ENCODE peak calls at places on chromosomes 4 and X, in five cellular contexts. One of them, this sample, is unnamed.

GRCh38 chr4:9898596-9899345 is 117.3 kb downstream of the DRD5 start:
- DNase-seq in NCI-H774: no peak
- DNase-seq in nucleus accumbens: no peak
- DNase-seq in small intestine: peak; percentile 53
- DNase-seq in NCI-H1092 treated with DMSO at 0.1 percent for 48 hours: no peak
- DNase-seq in this sample: peak; percentile 13

GRCh38 chr4:124806403-124806802 is 93.9 kb upstream of the ANKRD50 start:
- DNase-seq in NCI-H1092 treated with DMSO at 0.1 percent for 48 hours: no peak
- DNase-seq in small intestine: no peak
- DNase-seq in nucleus accumbens: no peak
- DNase-seq in NCI-H774: no peak
- DNase-seq in this sample: no peak

GRCh38 chr4:112003508-112003907 is 141.7 kb upstream of the FAM241A start:
- DNase-seq in NCI-H1092 treated with DMSO at 0.1 percent for 48 hours: no peak
- DNase-seq in nucleus accumbens: no peak
- DNase-seq in NCI-H774: no peak
- DNase-seq in small intestine: no peak
- DNase-seq in this sample: no peak

GRCh38 chrX:70219938-70220764 is 14.3 kb upstream of the AWAT1 start:
- DNase-seq in NCI-H1092 treated with DMSO at 0.1 percent for 48 hours: peak; percentile 76
- DNase-seq in small intestine: peak; percentile 47
- DNase-seq in nucleus accumbens: no peak
- DNase-seq in NCI-H774: no peak
- DNase-seq in this sample: no peak

GRCh38 chr4:81466841-81467671 is 4.7 kb downstream of the RASGEF1B start:
- DNase-seq in small intestine: peak; percentile 87
- DNase-seq in nucleus accumbens: peak; percentile 41
- DNase-seq in NCI-H1092 treated with DMSO at 0.1 percent for 48 hours: peak; percentile 78
- DNase-seq in NCI-H774: peak; percentile 67
- DNase-seq in this sample: peak; percentile 9

GRCh38 chr4:129231907-129232626 is 136.1 kb downstream of the C4orf33 start:
- DNase-seq in nucleus accumbens: no peak
- DNase-seq in small intestine: no peak
- DNase-seq in NCI-H1092 treated with DMSO at 0.1 percent for 48 hours: no peak
- DNase-seq in NCI-H774: no peak
- DNase-seq in this sample: no peak

GRCh38 chrX:39133971-39134370 is 332.7 kb downstream of the MID1IP1 start:
- DNase-seq in NCI-H1092 treated with DMSO at 0.1 percent for 48 hours: peak; percentile 10
- DNase-seq in nucleus accumbens: no peak
- DNase-seq in NCI-H774: no peak
- DNase-seq in small intestine: peak; percentile 45
- DNase-seq in this sample: no peak

GRCh38 chrX:41027388-41027787 is 57.9 kb upstream of the USP9X start:
- DNase-seq in small intestine: no peak
- DNase-seq in NCI-H774: no peak
- DNase-seq in NCI-H1092 treated with DMSO at 0.1 percent for 48 hours: no peak
- DNase-seq in nucleus accumbens: no peak
- DNase-seq in this sample: no peak

GRCh38 chrX:78493180-78493579 is 165.8 kb upstream of the CYSLTR1 start:
- DNase-seq in NCI-H1092 treated with DMSO at 0.1 percent for 48 hours: no peak
- DNase-seq in nucleus accumbens: no peak
- DNase-seq in NCI-H774: no peak
- DNase-seq in small intestine: no peak
- DNase-seq in this sample: no peak

GRCh38 chrX:103687073-103687695 is 685 bp upstream of the MORF4L2 start:
- DNase-seq in NCI-H774: peak; percentile 57
- DNase-seq in NCI-H1092 treated with DMSO at 0.1 percent for 48 hours: peak; percentile 99
- DNase-seq in small intestine: peak; percentile 75
- DNase-seq in nucleus accumbens: peak; percentile 90
- DNase-seq in this sample: peak; percentile 79

This sample was measured in substantia nigra.